ENCODE peak calls at places on chromosomes 7 and 10, in six cellular contexts. U is spleen, J is K562, F is stomach, Q is upper lobe of left lung, Y is H1. P is an unnamed sample. For H3K27me3, the result is how much of the 10 kb centered on the place peaks cover.

GRCh38 chr7:25844109-25844915 is 307.7 kb upstream of the NFE2L3 start:
- DNase-seq in Y (no peak), U (no peak), F (no peak), Q (no peak), J (no peak), P (no peak)

GRCh38 chr10:124207391-124207790 is 114.0 kb upstream of the CHST15 start:
- DNase-seq in F (no peak), Q (no peak), J (no peak), Y (no peak), U (no peak), P (no peak)

GRCh38 chr7:123680580-123680979 is 24.9 kb downstream of the LMOD2 start:
- DNase-seq in Y (no peak), Q (no peak), J (no peak), U (no peak), F (no peak), P (no peak)

GRCh38 chr7:44454348-44454747 is 36.1 kb downstream of the NUDCD3 start:
- DNase-seq in F (no peak), Y (no peak), U (no peak), J (no peak), Q (no peak), P (no peak)

GRCh38 chr10:97640868-97641811 is 669 bp downstream of the PI4K2A start:
- DNase-seq in Y (no peak), J (peak), Q (no peak), F (no peak), U (peak), P (peak)

GRCh38 chr7:6027806-6028365 is 3.3 kb upstream of the ANKRD61 start:
- DNase-seq in F (no peak), U (peak), Y (no peak), Q (no peak), J (no peak), P (no peak)

GRCh38 chr10:123567984-123568745 is 98.0 kb upstream of the GPR26 start:
- DNase-seq in U (no peak), Y (no peak), Q (peak), J (no peak), F (no peak), P (no peak)

GRCh38 chr7:19090526-19090925 is 26.9 kb downstream of the TWIST1 start:
- DNase-seq in U (no peak), J (no peak), F (no peak), Q (no peak), Y (no peak), P (no peak)

GRCh38 chr7:52168085-52168484 is 851.5 kb upstream of the COBL start:
- DNase-seq in U (no peak), F (no peak), J (peak), Q (no peak), Y (peak), P (no peak)

GRCh38 chr7:40715053-40715430 is 580.2 kb downstream of the SUGCT start:
- DNase-seq in U (no peak), Q (no peak), Y (no peak), F (no peak), J (no peak), P (no peak)

GRCh38 chr10:29634764-29635625 is at the start of gene SVIL:
- DNase-seq in U (no peak), Q (no peak), Y (no peak), F (no peak), J (no peak), P (no peak)

GRCh38 chr10:88113232-88113631 is 249.8 kb downstream of the PTEN start:
- DNase-seq in U (peak), J (no peak), F (no peak), Q (no peak), Y (no peak), P (no peak)

GRCh38 chr10:130046591-130046990 is 64.0 kb downstream of the C10orf143 start:
- DNase-seq in U (no peak), F (no peak), J (no peak), Q (peak), Y (no peak), P (no peak)

GRCh38 chr10:36019749-36020148 is 377.7 kb upstream of the FZD8 start:
- DNase-seq in Y (no peak), F (no peak), J (no peak), Q (no peak), U (no peak), P (no peak)

GRCh38 chr7:73313521-73313906 is 4.9 kb upstream of the NSUN5 start:
- DNase-seq in F (no peak), U (no peak), Y (no peak), J (no peak), Q (no peak), P (no peak)

GRCh38 chr7:136551618-136552017 is 316.8 kb upstream of the CHRM2 start:
- DNase-seq in F (no peak), U (no peak), J (no peak), Q (no peak), Y (no peak), P (no peak)

GRCh38 chr10:48241301-48241700 is 33.2 kb downstream of the FRMPD2 start:
- DNase-seq in Y (no peak), F (no peak), Q (no peak), U (no peak), J (no peak), P (no peak)

GRCh38 chr7:105014725-105015630 is 973 bp downstream of the KMT2E start:
- DNase-seq in J (peak), Y (no peak), Q (no peak), U (peak), F (peak), P (peak)

GRCh38 chr7:151141855-151142685 is 25.4 kb downstream of the GBX1 start:
- DNase-seq in Y (no peak), Q (no peak), F (peak), U (peak), J (no peak), P (peak)

GRCh38 chr7:18081617-18082016 is 54.0 kb upstream of the PRPS1L1 start:
- DNase-seq in U (no peak), F (no peak), Y (no peak), Q (no peak), J (no peak), P (no peak)

GRCh38 chr10:75319274-75319673 is 82.3 kb downstream of the ZNF503 start:
- DNase-seq in Q (no peak), J (no peak), F (no peak), Y (no peak), U (no peak), P (no peak)

GRCh38 chr7:107152011-107152410 is 16.8 kb upstream of the HBP1 start:
- DNase-seq in U (no peak), F (no peak), Q (no peak), Y (no peak), J (no peak), P (no peak)

GRCh38 chr7:98705620-98706019 is 88.5 kb downstream of the NPTX2 start:
- DNase-seq in J (no peak), Y (no peak), F (no peak), Q (no peak), U (no peak), P (no peak)

GRCh38 chr7:99365318-99366141 is 9.0 kb upstream of the ARPC1B start:
- DNase-seq in Q (peak), J (peak), Y (no peak), F (peak), U (peak), P (no peak)

DNA sequence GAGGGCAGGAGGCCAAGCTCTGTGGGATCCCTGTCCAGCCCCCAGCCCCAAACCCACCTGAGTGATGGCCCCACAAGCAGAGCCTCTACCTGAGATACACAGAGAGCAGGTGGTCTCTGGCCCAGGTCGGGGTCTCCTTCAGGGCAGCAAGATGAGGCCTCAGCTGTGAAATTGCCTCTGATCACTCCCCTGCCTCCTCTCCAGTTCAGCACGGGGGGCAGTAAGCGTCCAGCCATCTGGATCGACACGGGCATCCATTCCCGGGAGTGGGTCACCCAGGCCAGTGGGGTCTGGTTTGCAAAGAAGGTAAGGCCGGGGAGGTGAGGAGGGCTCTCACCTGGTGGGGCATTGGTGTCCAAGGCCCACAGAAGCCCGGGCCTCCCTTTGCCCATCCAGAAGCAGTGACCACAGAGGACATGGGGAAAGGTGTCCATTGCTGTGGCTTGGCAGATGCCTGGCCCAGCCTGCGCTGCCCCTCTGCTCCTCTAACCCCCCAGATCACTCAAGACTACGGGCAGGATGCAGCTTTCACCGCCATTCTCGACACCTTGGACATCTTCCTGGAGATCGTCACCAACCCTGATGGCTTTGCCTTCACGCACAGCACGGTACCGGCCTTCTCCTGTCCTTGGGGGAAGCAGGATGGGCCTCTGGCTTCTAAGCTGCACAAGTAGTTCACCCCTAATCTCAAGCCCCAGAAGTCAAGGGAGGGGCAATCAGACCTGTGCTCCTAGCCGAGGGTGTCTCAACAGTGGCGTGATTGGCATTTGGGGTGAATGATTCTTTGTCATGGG is 3.1 kb downstream of the CPA1 start:
- DNase-seq in F (no peak), U (no peak), Q (no peak), Y (no peak), J (no peak), P (peak)
- TF ChIP-seq POLR2A in F (no peak), U (no peak), Q (no peak), Y (no peak), J (no peak), P (no peak)

GRCh38 chr7:80393786-80394185 is 118.1 kb downstream of the GNAT3 start:
- DNase-seq in F (no peak), Y (no peak), U (no peak), J (no peak), Q (no peak), P (no peak)
- H3K27me3 ChIP-seq in F (under half), Y (under half), U (under half), J (under half), Q (under half), P (under half)

GRCh38 chr10:63169624-63170023 is 36.5 kb downstream of the NRBF2 start:
- DNase-seq in F (no peak), Y (no peak), Q (no peak), J (no peak), U (no peak), P (no peak)
- TF ChIP-seq POLR2AphosphoS5 in F (no peak), Y (no peak), Q (no peak), J (no peak), U (no peak), P (no peak)

DNA sequence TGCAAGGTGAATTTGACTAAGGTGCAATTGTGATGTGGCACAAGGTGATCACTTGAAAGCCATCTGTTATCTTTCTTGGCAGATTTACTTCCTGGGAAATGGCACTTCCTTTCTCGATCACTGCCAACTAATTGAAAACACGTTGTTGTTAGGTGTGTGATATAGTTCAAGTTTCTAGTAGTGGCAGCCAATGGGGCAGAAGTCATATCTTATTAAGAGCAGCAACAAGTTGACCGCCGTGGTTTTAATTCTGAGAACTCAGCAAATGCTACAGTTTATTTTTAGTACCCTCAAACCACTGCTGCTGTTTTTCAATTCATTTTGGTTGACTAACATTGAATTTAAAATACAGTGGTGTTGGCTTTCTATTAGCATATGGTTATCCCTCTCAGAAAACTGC is 1.6 kb downstream of the CHN2 start:
- DNase-seq in Q (no peak), U (no peak), Y (no peak), F (no peak), J (no peak), P (no peak)
- TF ChIP-seq POLR2A in Q (no peak), U (no peak), Y (no peak), F (no peak), J (no peak), P (no peak)